ENCODE peak calls at places on chromosomes 7 and 10, in five cellular contexts. Z is RWPE1, J is breast epithelium, N is GM13976, D is fibroblast of pulmonary artery. V is an unnamed sample.

GRCh38 chr10:99850041-99850766 is 67.8 kb downstream of the ABCC2 start:
- DNase-seq in J (no peak), Z (no peak), N (no peak), D (no peak), V (no peak)

GRCh38 chr7:24864214-24864817 is 107.1 kb upstream of the GSDME start:
- DNase-seq in N (no peak), Z (no peak), J (no peak), D (no peak), V (no peak)

GRCh38 chr10:60916025-60916424 is 28.0 kb downstream of the RHOBTB1 start:
- DNase-seq in Z (no peak), J (no peak), N (no peak), D (no peak), V (no peak)

GRCh38 chr10:21934307-21934706 is 69.2 kb downstream of the DNAJC1 start:
- DNase-seq in Z (no peak), D (peak; percentile 24), N (no peak), J (no peak), V (no peak)

GRCh38 chr10:49610735-49611165 is 640 bp downstream of the SLC18A3 start:
- DNase-seq in Z (no peak), N (no peak), D (no peak), J (peak; percentile 20), V (no peak)

GRCh38 chr10:132106431-132106830 is 40.7 kb downstream of the JAKMIP3 start:
- DNase-seq in Z (no peak), D (no peak), N (no peak), J (no peak), V (no peak)

GRCh38 chr10:31317171-31317570 is 1.8 kb upstream of the ZEB1 start:
- DNase-seq in J (no peak), D (no peak), N (no peak), Z (no peak), V (no peak)

GRCh38 chr10:113099431-113100298 is 149.6 kb downstream of the TCF7L2 start:
- DNase-seq in J (no peak), D (peak; percentile 68), N (no peak), Z (peak; percentile 82), V (no peak)

GRCh38 chr10:91050371-91051034 is 129.6 kb upstream of the ANKRD1 start:
- DNase-seq in D (no peak), N (no peak), Z (no peak), J (no peak), V (no peak)

DNA sequence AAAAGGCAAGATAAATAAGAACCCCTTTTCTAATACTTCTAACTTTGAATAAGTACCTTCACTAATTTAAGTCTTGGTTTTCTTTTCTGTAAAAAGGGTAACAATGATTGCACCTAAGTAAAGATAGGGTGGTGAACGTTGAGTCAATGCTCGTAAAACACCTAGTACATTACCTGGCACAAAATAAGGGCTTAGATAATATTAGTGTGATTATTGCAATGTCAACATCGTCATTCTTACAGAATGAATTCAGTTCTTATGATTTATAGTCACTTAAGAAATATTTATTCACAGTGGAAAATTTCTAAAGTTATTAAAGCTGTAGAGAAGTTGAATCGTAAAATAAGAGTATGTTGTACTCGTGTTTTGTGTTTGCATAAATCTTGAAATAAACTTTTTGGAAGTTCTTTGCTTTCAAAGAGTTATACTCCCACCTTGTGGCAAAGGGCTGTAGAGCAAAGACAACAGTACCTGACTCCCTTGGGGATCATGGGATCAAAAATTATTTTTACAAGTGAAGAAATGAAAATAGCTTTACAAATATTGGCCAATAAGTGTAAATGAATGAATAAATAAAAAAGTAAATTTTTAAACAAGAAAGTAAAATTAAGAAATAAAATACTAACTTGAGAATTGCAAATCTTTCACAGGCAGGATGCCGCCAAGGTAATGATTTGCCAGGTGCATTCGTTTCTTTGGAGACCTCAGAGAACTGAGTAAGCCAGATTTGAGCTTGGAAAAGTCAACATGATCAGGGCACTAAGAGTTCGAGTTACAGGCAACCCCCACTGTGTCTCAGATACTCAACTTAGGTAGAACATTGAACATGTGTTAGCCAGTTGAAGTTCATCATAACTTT is 285.8 kb upstream of the CACNA2D1 start:
- DNase-seq in D (peak; percentile 70), Z (peak; percentile 7), N (peak; percentile 33), J (no peak), V (no peak)
- TF ChIP-seq CTCF in D (peak; percentile 85), Z (peak; percentile 75), N (peak; percentile 64), J (peak; percentile 38), V (peak; percentile 29)

GRCh38 chr10:43117031-43117776 is 21.0 kb upstream of the CSGALNACT2 start:
- DNase-seq in Z (no peak), N (no peak), D (no peak), J (no peak), V (no peak)
- TF ChIP-seq CTCF in Z (no peak), N (no peak), D (no peak), J (no peak), V (no peak)

GRCh38 chr7:23520582-23520981 is 11.2 kb downstream of the TRA2A start:
- DNase-seq in D (no peak), N (no peak), Z (no peak), J (no peak), V (no peak)
- TF ChIP-seq CTCF in D (no peak), N (no peak), Z (peak; percentile 33), J (no peak), V (no peak)

DNA sequence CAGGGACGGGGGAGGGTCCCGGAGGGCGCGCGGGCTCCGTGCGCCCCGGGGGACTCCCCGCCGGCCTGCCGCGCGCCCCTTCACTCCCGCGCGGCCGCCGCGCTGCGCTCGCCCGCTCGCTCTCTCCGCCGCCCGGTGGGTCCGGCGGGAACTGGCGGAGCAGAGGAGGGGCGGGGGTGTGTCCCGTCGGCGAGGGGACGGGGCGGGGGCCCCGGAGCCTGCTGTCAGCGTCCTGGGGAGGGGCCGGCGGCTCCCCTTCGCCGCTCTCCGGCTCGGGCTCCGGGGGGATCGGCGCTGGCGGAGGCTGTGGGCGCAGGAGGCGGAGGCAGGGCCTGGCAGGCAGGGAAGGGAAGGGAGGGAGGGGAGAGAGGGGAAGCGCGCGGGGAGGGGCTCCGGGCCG is at the start of gene SH3PXD2A:
- DNase-seq in Z (peak; percentile 74), N (peak; percentile 66), J (no peak), D (no peak), V (no peak)
- TF ChIP-seq CTCF in Z (peak; percentile 43), N (no peak), J (no peak), D (no peak), V (no peak)

GRCh38 chr10:122208616-122209430 is 62.3 kb upstream of the BTBD16 start:
- DNase-seq in J (no peak), N (no peak), Z (no peak), D (no peak), V (no peak)

GRCh38 chr10:122219340-122219739 is 51.8 kb upstream of the BTBD16 start:
- DNase-seq in D (no peak), Z (no peak), J (no peak), N (no peak), V (no peak)

GRCh38 chr10:122216047-122216446 is 55.0 kb upstream of the BTBD16 start:
- DNase-seq in Z (no peak), N (no peak), D (no peak), J (no peak), V (no peak)

GRCh38 chr10:122210481-122211265 is 60.4 kb upstream of the BTBD16 start:
- DNase-seq in N (no peak), J (no peak), D (no peak), Z (no peak), V (no peak)

GRCh38 chr10:122213766-122214165 is 57.3 kb upstream of the BTBD16 start:
- DNase-seq in J (no peak), N (no peak), D (no peak), Z (no peak), V (no peak)
- TF ChIP-seq CTCF in J (no peak), N (no peak), D (no peak), Z (no peak), V (no peak)

DNA sequence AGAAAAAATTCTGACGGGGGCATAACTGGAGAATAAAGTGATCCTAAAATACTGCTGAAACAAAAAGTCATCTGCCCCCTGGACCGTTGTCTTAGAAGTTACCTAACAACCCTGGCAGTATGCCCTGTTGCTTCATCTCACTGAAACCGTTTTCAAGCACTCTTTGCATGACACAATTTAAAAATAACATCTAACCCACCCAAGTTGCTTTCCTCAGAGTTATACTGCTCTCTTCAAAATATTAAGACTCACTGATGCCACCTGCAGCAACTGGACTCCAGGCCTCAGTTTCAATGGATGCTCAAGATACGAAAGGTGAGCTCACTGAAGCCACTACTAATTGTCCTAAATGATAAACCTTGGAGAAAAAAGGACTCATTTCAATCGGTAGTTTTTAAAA is 57.4 kb downstream of the CDK6 start:
- DNase-seq in D (peak; percentile 94), N (no peak), J (no peak), Z (no peak), V (no peak)
- TF ChIP-seq CTCF in D (peak; percentile 8), N (no peak), J (no peak), Z (no peak), V (no peak)